ENCODE peak calls at places on chromosomes 13 and 19, in seven cellular contexts. C is fibroblast of pulmonary artery, S is ovary, K is NB4, A is GM13977, G is brain microvascular endothelial cell, T is foreskin fibroblast. F is an unnamed sample.

GRCh38 chr13:40672310-40673060 is 6.0 kb upstream of the FOXO1 start:
- DNase-seq in C (peak; percentile 62), S (no peak), K (no peak), A (no peak), G (peak; percentile 73), T (peak; percentile 86), F (no peak)

GRCh38 chr13:28586585-28587540 is 72.1 kb upstream of the POMP start:
- DNase-seq in C (no peak), S (no peak), K (no peak), A (no peak), G (no peak), T (no peak), F (no peak)

GRCh38 chr13:45340422-45341033 is 455 bp downstream of the TPT1 start:
- DNase-seq in C (peak; percentile 96), S (peak; percentile 94), K (peak; percentile 95), A (peak; percentile 66), G (peak; percentile 82), T (peak; percentile 97), F (peak; percentile 95)

GRCh38 chr19:1555802-1556638 is 12.1 kb downstream of the MEX3D start:
- DNase-seq in C (no peak), S (no peak), K (no peak), A (no peak), G (no peak), T (no peak), F (no peak)

GRCh38 chr13:110187501-110188161 is 119.3 kb downstream of the COL4A1 start:
- DNase-seq in C (peak; percentile 97), S (no peak), K (no peak), A (no peak), G (peak; percentile 88), T (peak; percentile 78), F (no peak)

GRCh38 chr13:113452942-113453901 is at the start of gene ADPRHL1:
- DNase-seq in C (no peak), S (no peak), K (peak; percentile 44), A (no peak), G (no peak), T (peak; percentile 60), F (peak; percentile 82)

GRCh38 chr19:1746401-1747284 is 6.7 kb upstream of the ONECUT3 start:
- DNase-seq in C (peak; percentile 52), S (no peak), K (peak; percentile 69), A (peak; percentile 56), G (peak; percentile 9), T (peak; percentile 43), F (no peak)

GRCh38 chr13:109959903-109960302 is 173.5 kb upstream of the IRS2 start:
- DNase-seq in C (no peak), S (no peak), K (no peak), A (no peak), G (no peak), T (no peak), F (no peak)

GRCh38 chr19:30353394-30353793 is 18.8 kb upstream of the ZNF536 start:
- DNase-seq in C (no peak), S (no peak), K (no peak), A (no peak), G (no peak), T (no peak), F (peak; percentile 79)

GRCh38 chr13:25756916-25757315 is 294.9 kb downstream of the SHISA2 start:
- DNase-seq in C (no peak), S (no peak), K (no peak), A (no peak), G (no peak), T (no peak), F (no peak)

GRCh38 chr19:43826787-43827754 is at the start of gene ZNF283:
- DNase-seq in C (peak; percentile 92), S (peak; percentile 86), K (peak; percentile 82), A (peak; percentile 86), G (peak; percentile 92), T (peak; percentile 94), F (peak; percentile 91)

GRCh38 chr13:66977156-66977555 is 253.0 kb downstream of the PCDH9 start:
- DNase-seq in C (no peak), S (no peak), K (no peak), A (no peak), G (no peak), T (peak; percentile 82), F (no peak)

GRCh38 chr13:101623469-101624209 is 171.2 kb downstream of the ITGBL1 start:
- DNase-seq in C (no peak), S (no peak), K (no peak), A (no peak), G (peak; percentile 20), T (peak; percentile 46), F (no peak)

GRCh38 chr19:23867895-23868294 is 46.8 kb upstream of the ZNF726 start:
- DNase-seq in C (no peak), S (no peak), K (peak; percentile 28), A (no peak), G (no peak), T (no peak), F (no peak)

GRCh38 chr13:110392510-110393233 is 85.6 kb downstream of the COL4A2 start:
- DNase-seq in C (peak; percentile 96), S (no peak), K (no peak), A (no peak), G (peak; percentile 92), T (no peak), F (no peak)

GRCh38 chr13:113656831-113657671 is 947 bp downstream of the ATP4B start:
- DNase-seq in C (no peak), S (peak; percentile 6), K (no peak), A (no peak), G (no peak), T (no peak), F (no peak)

GRCh38 chr19:40807147-40808020 is 8.4 kb downstream of the EGLN2 start:
- DNase-seq in C (no peak), S (no peak), K (no peak), A (no peak), G (no peak), T (peak; percentile 21), F (no peak)

GRCh38 chr13:105848494-105848893 is 687.0 kb downstream of the EFNB2 start:
- DNase-seq in C (no peak), S (no peak), K (no peak), A (no peak), G (no peak), T (no peak), F (no peak)

GRCh38 chr13:88014527-88014926 is 343.4 kb downstream of the SLITRK5 start:
- DNase-seq in C (peak; percentile 4), S (no peak), K (peak; percentile 55), A (no peak), G (no peak), T (no peak), F (no peak)

GRCh38 chr19:56148096-56148495 is 7.0 kb downstream of the ZNF444 start:
- DNase-seq in C (no peak), S (no peak), K (no peak), A (no peak), G (no peak), T (no peak), F (no peak)

GRCh38 chr19:16355293-16356043 is 30.8 kb downstream of the KLF2 start:
- DNase-seq in C (peak; percentile 62), S (peak; percentile 64), K (peak; percentile 92), A (peak; percentile 66), G (peak; percentile 57), T (no peak), F (no peak)

GRCh38 chr19:9839415-9839814 is 4.3 kb downstream of the PIN1 start:
- DNase-seq in C (peak; percentile 27), S (no peak), K (no peak), A (no peak), G (no peak), T (peak; percentile 70), F (no peak)

GRCh38 chr19:9847087-9847671 is 12.1 kb downstream of the PIN1 start:
- DNase-seq in C (peak; percentile 93), S (peak; percentile 67), K (peak; percentile 74), A (peak; percentile 35), G (peak; percentile 93), T (peak; percentile 97), F (peak; percentile 90)

GRCh38 chr19:9848060-9848459 is 12.9 kb downstream of the PIN1 start:
- DNase-seq in C (no peak), S (no peak), K (peak; percentile 48), A (peak; percentile 50), G (no peak), T (no peak), F (no peak)

GRCh38 chr19:9838324-9838723 is 3.2 kb downstream of the PIN1 start:
- DNase-seq in C (no peak), S (no peak), K (no peak), A (no peak), G (no peak), T (no peak), F (no peak)

GRCh38 chr19:9842834-9843625 is 7.9 kb downstream of the PIN1 start:
- DNase-seq in C (no peak), S (peak; percentile 54), K (no peak), A (peak; percentile 10), G (no peak), T (no peak), F (no peak)
- TF ChIP-seq CTCF in C (no peak), S (no peak), K (no peak), A (no peak), G (no peak), T (no peak), F (no peak)

GRCh38 chr19:19138110-19138981 is at the start of gene TMEM161A:
- DNase-seq in C (peak; percentile 99), S (peak; percentile 97), K (peak; percentile 98), A (peak; percentile 99), G (peak; percentile 100), T (peak; percentile 100), F (peak; percentile 98)
- TF ChIP-seq CTCF in C (no peak), S (no peak), K (no peak), A (no peak), G (no peak), T (no peak), F (no peak)

GRCh38 chr13:91946498-91947070 is 548.2 kb downstream of the GPC5 start:
- DNase-seq in C (peak; percentile 33), S (no peak), K (peak; percentile 42), A (peak; percentile 12), G (no peak), T (peak; percentile 0), F (no peak)
- TF ChIP-seq CTCF in C (peak; percentile 57), S (no peak), K (peak; percentile 64), A (peak; percentile 54), G (peak; percentile 72), T (no peak), F (peak; percentile 62)

GRCh38 chr13:24308488-24309020 is 826 bp upstream of the C1QTNF9 start:
- DNase-seq in C (no peak), S (no peak), K (no peak), A (no peak), G (no peak), T (no peak), F (no peak)

GRCh38 chr13:24308068-24308445 is 1.3 kb upstream of the C1QTNF9 start:
- DNase-seq in C (no peak), S (no peak), K (no peak), A (no peak), G (no peak), T (no peak), F (no peak)

DNA sequence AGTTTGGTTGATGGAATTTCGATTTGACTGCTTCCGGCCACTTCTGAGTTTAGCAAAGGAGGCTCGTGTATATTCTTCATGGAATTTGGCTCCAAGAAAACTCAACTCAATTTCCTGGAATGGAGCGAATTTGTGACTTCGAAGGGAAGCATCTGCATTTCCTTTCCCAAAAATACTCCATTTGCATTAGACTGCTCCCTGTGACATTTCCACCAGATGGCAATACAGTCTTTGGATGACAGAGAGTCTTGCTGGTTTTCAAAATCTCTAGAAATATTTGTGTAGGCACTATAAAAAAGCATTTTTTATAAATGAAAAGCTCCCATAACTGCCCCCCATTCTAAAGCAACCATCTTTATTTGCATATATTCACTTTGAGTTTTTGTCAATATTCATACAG is 4.1 kb downstream of the C1QTNF9 start:
- DNase-seq in C (peak; percentile 27), S (no peak), K (no peak), A (no peak), G (peak; percentile 8), T (peak; percentile 60), F (no peak)
- TF ChIP-seq CTCF in C (peak; percentile 39), S (no peak), K (peak; percentile 21), A (no peak), G (peak; percentile 29), T (peak; percentile 20), F (peak; percentile 49)

F was measured in osteocyte.